ENCODE peak calls at places on chromosomes 13 and 19, in six cellular contexts. B is activated naive CD4-positive, alpha-beta T cell treated with Interleukin-2 at 50 U/mL for 16 hours; H is heart left ventricle; Q is B cell; A is cardiac muscle cell; Z is islet precursor cell. R is an unnamed sample.

GRCh38 chr19:18539372-18539771 is 4.0 kb downstream of the FKBP8 start:
- DNase-seq in B (no peak), H (no peak), Z (no peak), Q (no peak), A (no peak), R (no peak)

GRCh38 chr13:99124695-99125334 is 75.8 kb upstream of the UBAC2 start:
- DNase-seq in B (no peak), H (no peak), Z (no peak), A (peak), Q (no peak), R (no peak)

GRCh38 chr13:94557836-94558235 is 38.1 kb downstream of the TGDS start:
- DNase-seq in H (no peak), Z (no peak), A (no peak), B (no peak), Q (no peak), R (no peak)

GRCh38 chr13:107835339-107836018 is 379.9 kb downstream of the LIG4 start:
- DNase-seq in Q (no peak), B (no peak), H (no peak), Z (no peak), A (peak), R (no peak)

GRCh38 chr19:21101511-21102242 is 19.7 kb downstream of the ZNF714 start:
- DNase-seq in Q (no peak), Z (peak), A (peak), H (no peak), B (no peak), R (no peak)

GRCh38 chr19:14091086-14091884 is 734 bp upstream of the SAMD1 start:
- DNase-seq in A (peak), Z (peak), B (peak), Q (peak), H (peak), R (no peak)

GRCh38 chr19:19079571-19079970 is 15.8 kb downstream of the SLC25A42 start:
- DNase-seq in H (no peak), B (no peak), Z (no peak), Q (no peak), A (no peak), R (no peak)

GRCh38 chr13:109152941-109153340 is 523.5 kb downstream of the MYO16 start:
- DNase-seq in A (no peak), H (no peak), B (no peak), Q (no peak), Z (peak), R (no peak)